ENCODE peak calls at places on chromosomes 13 and 19, in eight cellular contexts. One of them, this sample, is unnamed.

GRCh38 chr19:2619076-2619475 is 83.4 kb downstream of the GNG7 start:
- DNase-seq in IMR-90: no peak
- DNase-seq in AG04450: no peak
- DNase-seq in sigmoid colon: no peak
- DNase-seq in osteocyte: no peak
- DNase-seq in CD4-positive, alpha-beta T cell: no peak
- DNase-seq in hepatocyte: no peak
- DNase-seq in A549: no peak
- DNase-seq in this sample: no peak

GRCh38 chr13:21371011-21371410 is 88.1 kb downstream of the ZDHHC20 start:
- DNase-seq in IMR-90: no peak
- DNase-seq in AG04450: no peak
- DNase-seq in sigmoid colon: no peak
- DNase-seq in osteocyte: no peak
- DNase-seq in CD4-positive, alpha-beta T cell: no peak
- DNase-seq in hepatocyte: no peak
- DNase-seq in A549: no peak
- DNase-seq in this sample: no peak

GRCh38 chr13:112587359-112587766 is 590 bp downstream of the TUBGCP3 start:
- DNase-seq in IMR-90: peak; percentile 86
- DNase-seq in AG04450: peak; percentile 67
- DNase-seq in sigmoid colon: peak; percentile 95
- DNase-seq in osteocyte: peak; percentile 93
- DNase-seq in CD4-positive, alpha-beta T cell: peak; percentile 13
- DNase-seq in hepatocyte: peak; percentile 93
- DNase-seq in A549: peak; percentile 84
- DNase-seq in this sample: no peak

GRCh38 chr19:3494559-3494958 is 5.9 kb downstream of the DOHH start:
- DNase-seq in IMR-90: no peak
- DNase-seq in AG04450: no peak
- DNase-seq in sigmoid colon: no peak
- DNase-seq in osteocyte: no peak
- DNase-seq in CD4-positive, alpha-beta T cell: peak; percentile 35
- DNase-seq in hepatocyte: no peak
- DNase-seq in A549: no peak
- DNase-seq in this sample: no peak

GRCh38 chr13:35228536-35228935 is 248.0 kb downstream of the MAB21L1 start:
- DNase-seq in IMR-90: no peak
- DNase-seq in AG04450: no peak
- DNase-seq in sigmoid colon: no peak
- DNase-seq in osteocyte: no peak
- DNase-seq in CD4-positive, alpha-beta T cell: no peak
- DNase-seq in hepatocyte: no peak
- DNase-seq in A549: no peak
- DNase-seq in this sample: no peak

GRCh38 chr19:38715540-38715939 is 28.7 kb downstream of the CAPN12 start:
- DNase-seq in IMR-90: no peak
- DNase-seq in AG04450: no peak
- DNase-seq in sigmoid colon: no peak
- DNase-seq in osteocyte: no peak
- DNase-seq in CD4-positive, alpha-beta T cell: no peak
- DNase-seq in hepatocyte: no peak
- DNase-seq in A549: no peak
- DNase-seq in this sample: no peak

GRCh38 chr19:31946491-31946890 is 398.9 kb upstream of the ZNF507 start:
- DNase-seq in IMR-90: no peak
- DNase-seq in AG04450: no peak
- DNase-seq in sigmoid colon: no peak
- DNase-seq in osteocyte: peak; percentile 46
- DNase-seq in CD4-positive, alpha-beta T cell: no peak
- DNase-seq in hepatocyte: no peak
- DNase-seq in A549: no peak
- DNase-seq in this sample: no peak

GRCh38 chr13:100363351-100363750 is 225.2 kb downstream of the GGACT start:
- DNase-seq in IMR-90: peak; percentile 70
- DNase-seq in AG04450: peak; percentile 26
- DNase-seq in sigmoid colon: no peak
- DNase-seq in osteocyte: no peak
- DNase-seq in CD4-positive, alpha-beta T cell: no peak
- DNase-seq in hepatocyte: no peak
- DNase-seq in A549: no peak
- DNase-seq in this sample: no peak

GRCh38 chr19:33039815-33040214 is 24.9 kb downstream of the RHPN2 start:
- DNase-seq in IMR-90: no peak
- DNase-seq in AG04450: no peak
- DNase-seq in sigmoid colon: no peak
- DNase-seq in osteocyte: no peak
- DNase-seq in CD4-positive, alpha-beta T cell: no peak
- DNase-seq in hepatocyte: no peak
- DNase-seq in A549: no peak
- DNase-seq in this sample: no peak

GRCh38 chr19:12802267-12803106 is 618 bp downstream of the THSD8 start:
- DNase-seq in IMR-90: no peak
- DNase-seq in AG04450: no peak
- DNase-seq in sigmoid colon: no peak
- DNase-seq in osteocyte: no peak
- DNase-seq in CD4-positive, alpha-beta T cell: no peak
- DNase-seq in hepatocyte: no peak
- DNase-seq in A549: no peak
- DNase-seq in this sample: no peak

GRCh38 chr13:98403076-98403475 is 173.8 kb downstream of the STK24 start:
- DNase-seq in IMR-90: no peak
- DNase-seq in AG04450: no peak
- DNase-seq in sigmoid colon: no peak
- DNase-seq in osteocyte: no peak
- DNase-seq in CD4-positive, alpha-beta T cell: no peak
- DNase-seq in hepatocyte: no peak
- DNase-seq in A549: no peak
- DNase-seq in this sample: no peak

GRCh38 chr13:98399756-98400155 is 177.2 kb downstream of the STK24 start:
- DNase-seq in IMR-90: no peak
- DNase-seq in AG04450: no peak
- DNase-seq in sigmoid colon: no peak
- DNase-seq in osteocyte: no peak
- DNase-seq in CD4-positive, alpha-beta T cell: no peak
- DNase-seq in hepatocyte: no peak
- DNase-seq in A549: no peak
- DNase-seq in this sample: no peak

GRCh38 chr13:98405107-98405571 is 171.8 kb downstream of the STK24 start:
- DNase-seq in IMR-90: no peak
- DNase-seq in AG04450: no peak
- DNase-seq in sigmoid colon: no peak
- DNase-seq in osteocyte: no peak
- DNase-seq in CD4-positive, alpha-beta T cell: no peak
- DNase-seq in hepatocyte: peak; percentile 26
- DNase-seq in A549: no peak
- DNase-seq in this sample: no peak

GRCh38 chr13:98405690-98406344 is 171.1 kb downstream of the STK24 start:
- DNase-seq in IMR-90: no peak
- DNase-seq in AG04450: no peak
- DNase-seq in sigmoid colon: no peak
- DNase-seq in osteocyte: no peak
- DNase-seq in CD4-positive, alpha-beta T cell: no peak
- DNase-seq in hepatocyte: no peak
- DNase-seq in A549: no peak
- DNase-seq in this sample: no peak

DNA sequence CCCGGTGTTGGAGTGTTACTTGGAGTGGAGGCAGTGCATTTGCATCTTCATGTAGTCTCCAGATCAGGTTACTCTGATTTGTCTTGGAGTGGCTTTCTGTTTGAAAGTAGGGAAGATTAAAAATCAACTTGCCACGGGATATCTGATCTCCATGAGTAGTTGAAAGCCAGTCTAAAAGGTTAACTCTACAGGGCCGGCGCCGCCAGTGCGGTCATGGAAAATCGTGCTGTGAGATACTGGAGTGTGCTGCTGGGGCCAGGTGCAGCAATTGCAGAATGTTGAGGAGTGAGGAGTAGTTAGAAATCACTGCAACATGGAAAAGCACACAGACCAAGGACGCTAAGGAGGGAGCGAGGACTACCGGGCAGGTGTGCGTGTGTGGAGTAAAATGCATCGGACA is 175.0 kb downstream of the STK24 start:
- DNase-seq in IMR-90: no peak
- DNase-seq in AG04450: no peak
- DNase-seq in sigmoid colon: no peak
- DNase-seq in osteocyte: no peak
- DNase-seq in CD4-positive, alpha-beta T cell: no peak
- DNase-seq in hepatocyte: no peak
- DNase-seq in A549: no peak
- DNase-seq in this sample: no peak
- TF ChIP-seq CTCF in IMR-90: no peak
- TF ChIP-seq CTCF in AG04450: no peak
- TF ChIP-seq CTCF in sigmoid colon: no peak
- TF ChIP-seq CTCF in osteocyte: no peak
- TF ChIP-seq CTCF in CD4-positive, alpha-beta T cell: no peak
- TF ChIP-seq CTCF in hepatocyte: no peak
- TF ChIP-seq CTCF in A549: no peak
- TF ChIP-seq CTCF in this sample: no peak

DNA sequence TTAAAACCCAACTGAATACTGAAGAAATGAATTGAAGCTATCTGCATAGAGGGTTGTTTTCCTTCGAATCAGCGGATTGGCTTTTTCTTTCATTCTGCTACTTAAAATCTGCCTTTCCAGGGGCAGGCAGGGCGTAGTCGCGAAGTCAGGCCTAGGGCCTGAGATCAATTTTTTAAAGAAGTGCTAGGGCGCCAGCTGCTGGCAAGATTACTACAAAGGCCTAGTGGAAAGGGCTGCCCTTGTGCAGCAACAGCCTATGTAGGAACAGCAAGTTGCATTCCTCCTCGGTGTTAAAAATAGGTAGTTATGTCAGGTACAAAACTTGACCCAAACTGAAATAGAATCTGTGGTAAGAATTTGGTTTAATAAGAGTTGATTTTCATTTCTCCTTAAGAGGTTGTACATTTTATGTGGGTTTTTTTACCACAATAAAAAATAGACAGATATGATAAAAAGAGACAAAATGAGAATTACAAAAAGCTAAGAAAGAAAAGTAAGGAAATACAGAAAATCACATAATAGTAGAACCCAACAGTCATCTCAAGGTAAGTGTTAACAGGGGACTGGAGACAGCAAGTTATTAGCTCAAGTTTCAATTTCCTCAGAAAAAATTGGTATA is 9.5 kb upstream of the URAD start:
- DNase-seq in IMR-90: peak; percentile 28
- DNase-seq in AG04450: no peak
- DNase-seq in sigmoid colon: no peak
- DNase-seq in osteocyte: no peak
- DNase-seq in CD4-positive, alpha-beta T cell: no peak
- DNase-seq in hepatocyte: peak; percentile 72
- DNase-seq in A549: peak; percentile 12
- DNase-seq in this sample: no peak
- TF ChIP-seq CTCF in IMR-90: peak; percentile 52
- TF ChIP-seq CTCF in AG04450: peak; percentile 64
- TF ChIP-seq CTCF in sigmoid colon: no peak
- TF ChIP-seq CTCF in osteocyte: peak; percentile 60
- TF ChIP-seq CTCF in CD4-positive, alpha-beta T cell: no peak
- TF ChIP-seq CTCF in hepatocyte: peak; percentile 64
- TF ChIP-seq CTCF in A549: peak; percentile 50
- TF ChIP-seq CTCF in this sample: peak; percentile 76

DNA sequence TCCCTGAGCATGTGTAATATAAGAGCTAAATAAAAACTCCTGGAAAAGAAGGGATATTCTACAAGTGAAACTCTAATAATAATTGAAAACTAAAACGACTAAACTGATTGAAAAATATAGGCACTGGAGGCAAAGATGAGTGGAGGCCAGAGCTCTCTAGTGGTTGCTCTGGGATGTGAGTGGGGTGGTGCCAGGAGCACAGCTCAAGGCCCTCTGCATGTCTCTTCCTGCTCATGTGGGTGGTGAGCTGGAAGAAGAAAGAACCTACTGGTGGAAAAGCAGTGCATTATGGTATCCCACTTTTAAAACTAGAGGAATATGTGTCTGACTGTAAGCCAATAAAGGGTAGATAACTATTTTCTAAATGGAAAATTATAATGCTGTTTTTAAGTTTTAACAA is 15.8 kb upstream of the ARHGEF7 start:
- DNase-seq in IMR-90: no peak
- DNase-seq in AG04450: no peak
- DNase-seq in sigmoid colon: no peak
- DNase-seq in osteocyte: no peak
- DNase-seq in CD4-positive, alpha-beta T cell: no peak
- DNase-seq in hepatocyte: no peak
- DNase-seq in A549: no peak
- DNase-seq in this sample: no peak
- TF ChIP-seq CTCF in IMR-90: no peak
- TF ChIP-seq CTCF in AG04450: no peak
- TF ChIP-seq CTCF in sigmoid colon: no peak
- TF ChIP-seq CTCF in osteocyte: no peak
- TF ChIP-seq CTCF in CD4-positive, alpha-beta T cell: no peak
- TF ChIP-seq CTCF in hepatocyte: no peak
- TF ChIP-seq CTCF in A549: no peak
- TF ChIP-seq CTCF in this sample: peak; percentile 18

DNA sequence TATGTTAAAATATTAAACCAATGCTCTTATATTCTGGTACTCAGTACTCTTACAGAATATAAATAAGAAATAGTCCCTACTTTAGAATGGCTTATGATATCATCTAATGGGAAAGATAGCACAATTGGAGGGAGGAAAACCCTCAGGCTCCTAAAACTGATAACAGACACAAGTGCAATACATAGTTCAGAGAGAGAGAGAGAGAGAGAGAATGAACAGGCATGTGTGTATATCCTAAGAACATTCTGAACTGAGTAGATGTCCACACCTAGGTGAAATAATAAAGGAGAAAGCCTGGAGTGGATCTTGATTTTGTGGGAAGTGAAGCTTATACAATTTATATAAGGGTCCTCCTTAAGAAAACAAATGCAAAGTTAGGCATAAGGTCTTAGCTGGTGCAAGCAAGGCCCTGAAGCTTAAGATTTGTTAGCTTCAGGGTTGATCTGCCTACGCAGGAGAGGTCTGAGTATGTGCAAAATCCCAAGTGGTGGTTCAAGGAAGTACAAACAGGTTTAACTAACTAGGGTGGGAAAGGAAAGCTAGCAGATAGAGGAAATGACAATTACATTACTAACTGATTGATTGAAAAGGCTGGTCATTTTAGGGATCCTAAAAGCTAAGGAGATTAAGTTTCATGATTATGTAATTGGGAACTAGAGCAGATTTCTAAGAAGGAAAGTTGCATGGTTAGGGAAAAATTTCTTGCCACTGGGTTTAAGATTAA is 53.3 kb downstream of the SOX21 start:
- DNase-seq in IMR-90: no peak
- DNase-seq in AG04450: no peak
- DNase-seq in sigmoid colon: no peak
- DNase-seq in osteocyte: no peak
- DNase-seq in CD4-positive, alpha-beta T cell: no peak
- DNase-seq in hepatocyte: no peak
- DNase-seq in A549: peak; percentile 5
- DNase-seq in this sample: no peak
- TF ChIP-seq CTCF in IMR-90: no peak
- TF ChIP-seq CTCF in AG04450: peak; percentile 15
- TF ChIP-seq CTCF in sigmoid colon: no peak
- TF ChIP-seq CTCF in osteocyte: no peak
- TF ChIP-seq CTCF in CD4-positive, alpha-beta T cell: no peak
- TF ChIP-seq CTCF in hepatocyte: no peak
- TF ChIP-seq CTCF in A549: no peak
- TF ChIP-seq CTCF in this sample: peak; percentile 13

This sample was measured in chondrocyte.